ENCODE peak calls at places on chromosomes 12 and 14, in four cellular contexts. S is HCT116, D is bronchial epithelial cell, G is pancreas. M is an unnamed sample. For H3K27me3, the result is how much of the 10 kb centered on the place peaks cover.

GRCh38 chr12:6703631-6704030 is 3.0 kb upstream of the PIANP start:
- DNase-seq in G (no peak), S (no peak), D (no peak), M (no peak)

GRCh38 chr12:123958462-123958861 is 14.2 kb downstream of the CCDC92 start:
- DNase-seq in G (no peak), D (no peak), S (no peak), M (no peak)

GRCh38 chr12:73998894-73999293 is 538.7 kb upstream of the ATXN7L3B start:
- DNase-seq in D (no peak), S (no peak), G (no peak), M (no peak)

GRCh38 chr12:89451876-89452275 is 72.7 kb downstream of the GALNT4 start:
- DNase-seq in S (no peak), G (no peak), D (peak), M (no peak)

GRCh38 chr14:75231320-75231719 is 47.3 kb upstream of the FOS start:
- DNase-seq in D (no peak), G (no peak), S (no peak), M (no peak)

GRCh38 chr14:31251028-31251958 is 43.7 kb upstream of the HECTD1 start:
- DNase-seq in S (no peak), D (no peak), G (no peak), M (no peak)

GRCh38 chr14:24839617-24840203 is 205.7 kb upstream of the GZMB start:
- DNase-seq in D (no peak), G (no peak), S (no peak), M (no peak)

GRCh38 chr14:106044949-106045596 is 518.7 kb downstream of the TMEM121 start:
- DNase-seq in D (no peak), S (peak), G (peak), M (no peak)

GRCh38 chr14:98548071-98548686 is 723.8 kb downstream of the BCL11B start:
- DNase-seq in G (no peak), D (peak), S (no peak), M (no peak)

GRCh38 chr14:105849933-105850626 is 323.7 kb downstream of the TMEM121 start:
- DNase-seq in S (no peak), G (peak), D (no peak), M (no peak)

GRCh38 chr14:105420141-105420975 is 731 bp downstream of the MTA1 start:
- DNase-seq in D (no peak), G (no peak), S (no peak), M (no peak)

GRCh38 chr12:46914336-46914735 is 88.5 kb upstream of the SLC38A4 start:
- DNase-seq in S (no peak), G (no peak), D (no peak), M (no peak)

GRCh38 chr12:20174776-20175175 is 193.6 kb upstream of the PDE3A start:
- DNase-seq in S (no peak), D (no peak), G (no peak), M (no peak)

DNA sequence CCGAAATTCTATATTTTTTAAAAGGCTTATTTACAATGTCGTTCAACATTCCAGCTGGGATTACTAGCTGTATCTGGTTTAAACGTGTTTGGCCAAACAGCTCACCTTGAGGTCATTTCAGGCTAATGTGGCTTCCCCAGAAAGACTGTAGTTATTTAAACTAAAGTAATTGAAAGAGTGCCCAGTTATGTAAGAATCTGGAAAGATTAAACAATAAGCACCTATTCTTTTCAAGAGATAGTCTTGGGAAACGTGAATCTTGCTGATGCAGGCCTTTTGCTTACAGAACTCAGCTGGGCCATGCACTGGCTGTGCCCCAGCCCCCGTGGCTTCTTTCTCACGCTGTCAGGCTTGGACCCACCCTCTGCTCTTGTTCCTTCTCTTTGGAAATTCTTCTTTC is 24.4 kb downstream of the GLRX5 start:
- DNase-seq in D (peak), S (no peak), G (no peak), M (no peak)
- H3K27me3 ChIP-seq in D (under half), S (under half), G (under half), M (under half)

DNA sequence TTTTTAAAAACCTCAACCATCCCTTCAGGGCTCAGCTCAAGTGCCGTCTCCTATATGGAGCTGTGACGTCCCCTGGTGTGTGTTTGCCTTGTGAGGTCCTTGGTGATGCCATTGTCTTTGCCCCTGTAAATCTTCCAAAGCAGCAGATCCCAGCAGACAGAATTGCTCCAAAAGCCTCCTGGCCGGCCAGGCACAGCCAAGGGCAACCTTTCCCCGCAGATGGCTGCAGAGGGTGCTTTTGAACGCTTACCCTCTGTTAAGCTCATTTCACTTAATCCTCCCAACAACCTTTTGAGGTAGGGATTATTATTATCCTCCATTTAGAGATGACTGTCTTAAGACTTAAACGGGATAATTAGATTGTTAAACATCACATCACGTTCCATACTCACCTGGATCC is 51.4 kb downstream of the RFX4 start:
- DNase-seq in D (no peak), G (no peak), S (no peak), M (no peak)
- H3K27me3 ChIP-seq in D (under half), G (under half), S (under half), M (under half)

GRCh38 chr14:69896080-69896479 is 16.9 kb downstream of the SMOC1 start:
- DNase-seq in G (no peak), D (no peak), S (no peak), M (no peak)

GRCh38 chr14:69895109-69895508 is 15.9 kb downstream of the SMOC1 start:
- DNase-seq in G (no peak), S (no peak), D (no peak), M (no peak)

GRCh38 chr14:69887740-69888657 is 8.8 kb downstream of the SMOC1 start:
- DNase-seq in S (no peak), G (no peak), D (peak), M (no peak)

GRCh38 chr14:69886843-69887242 is 7.6 kb downstream of the SMOC1 start:
- DNase-seq in G (no peak), S (no peak), D (peak), M (no peak)

DNA sequence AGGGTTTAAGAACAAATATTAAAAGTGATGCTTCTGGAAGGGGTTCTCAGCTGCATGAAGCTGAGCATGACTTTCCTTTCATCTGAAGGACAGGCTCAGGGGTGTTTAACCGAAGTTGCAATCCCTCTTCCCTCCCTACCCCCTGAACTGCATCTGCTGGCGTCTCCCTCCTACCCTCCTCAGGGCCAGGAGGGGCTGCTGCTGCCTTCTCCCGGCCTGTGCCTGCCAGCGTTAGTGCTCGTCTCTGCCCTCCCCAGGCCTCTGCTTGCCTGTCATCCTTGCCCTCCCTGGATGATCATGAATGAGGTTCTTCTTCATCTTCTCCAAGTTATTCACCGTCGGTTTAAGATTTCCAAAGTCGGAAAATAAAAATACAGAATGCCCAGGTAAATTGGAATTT is 12.2 kb downstream of the SMOC1 start:
- DNase-seq in D (no peak), G (no peak), S (no peak), M (no peak)
- H3K27me3 ChIP-seq in D (under half), G (under half), S (under half), M (under half)

GRCh38 chr14:85531141-85531593 is 1.2 kb downstream of the FLRT2 start:
- DNase-seq in S (no peak), D (peak), G (peak), M (peak)
- H3K27me3 ChIP-seq in S (under half), D (under half), G (under half), M (under half)

DNA sequence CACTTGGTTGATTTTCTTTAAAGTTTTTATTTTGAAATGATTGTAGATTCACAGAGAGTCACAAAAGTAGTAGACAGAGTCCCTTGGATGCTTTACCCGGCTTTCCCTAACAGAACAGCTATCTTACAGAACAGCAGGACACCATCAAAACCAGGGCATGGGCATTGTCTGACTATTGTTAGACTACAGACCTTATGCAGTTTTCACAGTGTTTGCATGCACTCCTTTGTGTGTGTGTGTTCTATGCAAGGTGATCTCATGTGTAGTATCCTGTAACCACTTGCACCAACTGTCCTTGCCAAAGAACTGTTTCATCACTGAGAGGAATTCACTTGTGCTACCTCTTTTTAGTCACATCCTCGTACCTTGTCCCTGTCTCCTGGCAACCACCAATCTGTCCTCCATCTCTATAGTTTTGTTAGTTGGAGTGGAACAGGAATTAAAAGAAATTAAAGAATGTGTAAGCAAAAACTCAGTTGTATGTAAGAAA is 183.6 kb upstream of the PZP start:
- DNase-seq in S (no peak), G (no peak), D (peak), M (no peak)
- H3K27me3 ChIP-seq in S (under half), G (under half), D (under half), M (under half)

GRCh38 chr12:114685869-114686268 is 1.9 kb upstream of the TBX3 start:
- DNase-seq in S (no peak), G (no peak), D (no peak), M (no peak)
- H3K27me3 ChIP-seq in S (under half), G (under half), D (under half), M (under half)

GRCh38 chr12:93571854-93572711 is at the start of gene SOCS2:
- DNase-seq in S (no peak), G (peak), D (no peak), M (no peak)

GRCh38 chr12:93570552-93571359 is 1.7 kb upstream of the SOCS2 start:
- DNase-seq in G (peak), S (peak), D (peak), M (peak)

GRCh38 chr12:93571360-93571853 is 1.1 kb upstream of the SOCS2 start:
- DNase-seq in S (peak), D (no peak), G (peak), M (no peak)

GRCh38 chr12:93572712-93573551 is 457 bp downstream of the SOCS2 start:
- DNase-seq in D (no peak), S (no peak), G (no peak), M (peak)

DNA sequence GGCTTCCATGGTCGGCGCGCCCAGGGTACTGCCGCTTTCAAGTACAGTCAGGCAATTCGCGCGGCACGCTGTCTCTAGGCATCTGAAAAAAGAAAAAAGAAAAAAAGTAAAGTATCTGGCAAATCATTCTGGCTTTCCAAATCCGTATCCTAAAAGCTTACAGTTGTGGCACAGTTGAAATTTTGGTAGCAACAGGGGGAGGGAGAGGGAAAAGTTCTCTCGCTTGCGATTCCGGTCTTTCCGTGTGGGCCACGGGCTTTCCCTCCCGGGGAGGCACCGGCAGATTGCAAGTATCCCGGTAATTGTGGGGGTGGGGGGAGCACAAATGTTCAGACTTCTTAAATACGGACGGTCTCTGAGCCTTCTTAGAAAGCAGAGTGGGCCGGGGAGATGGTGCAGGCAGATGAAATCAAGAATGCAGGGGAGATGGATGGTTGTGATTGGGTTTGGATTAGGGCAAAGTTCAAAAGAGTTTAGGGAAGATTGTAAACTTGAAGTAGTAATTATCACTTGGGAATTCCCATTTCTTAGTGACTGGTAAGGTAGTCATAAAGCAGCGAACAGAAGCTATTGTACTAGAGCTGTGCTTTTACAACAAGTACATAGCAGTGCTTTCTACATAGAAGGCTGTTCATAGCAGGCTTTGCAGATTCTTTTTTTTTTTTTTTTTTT is 1.2 kb downstream of the SOCS2 start:
- DNase-seq in S (no peak), G (no peak), D (peak), M (no peak)
- H3K27me3 ChIP-seq in S (under half), G (under half), D (under half), M (under half)

GRCh38 chr12:25023808-25024207 is 74.9 kb upstream of the BCAT1 start:
- DNase-seq in G (no peak), S (no peak), D (no peak), M (no peak)
- H3K27me3 ChIP-seq in G (under half), S (under half), D (under half), M (under half)